ENCODE peak calls at places on chromosomes 12 and 14, in four cellular contexts. Y is neural progenitor cell, X is anterior cingulate cortex, V is ovary. M is an unnamed sample.

GRCh38 chr12:84874125-84874824 is 38.3 kb downstream of the SLC6A15 start:
- DNase-seq in X (no peak), Y (peak; percentile 77), V (no peak), M (peak; percentile 55)

GRCh38 chr12:40792792-40793386 is 100.7 kb downstream of the CNTN1 start:
- DNase-seq in X (no peak), V (no peak), Y (no peak), M (no peak)

GRCh38 chr14:64060648-64061096 is 207.9 kb downstream of the SYNE2 start:
- DNase-seq in V (no peak), X (no peak), Y (peak; percentile 78), M (peak; percentile 10)

GRCh38 chr14:35409595-35409994 is 5.0 kb upstream of the NFKBIA start:
- DNase-seq in V (no peak), X (no peak), Y (no peak), M (no peak)

GRCh38 chr12:28219827-28220226 is 29.6 kb downstream of the CCDC91 start:
- DNase-seq in X (no peak), V (no peak), Y (no peak), M (no peak)

GRCh38 chr12:69896653-69897381 is 71.8 kb downstream of the MYRFL start:
- DNase-seq in Y (peak; percentile 52), X (no peak), V (no peak), M (no peak)

GRCh38 chr14:20551606-20552005 is 9.2 kb downstream of the RNASE9 start:
- DNase-seq in V (no peak), Y (no peak), X (no peak), M (no peak)

GRCh38 chr12:46629331-46630229 is 196.2 kb downstream of the SLC38A4 start:
- DNase-seq in X (no peak), V (no peak), Y (no peak), M (no peak)

GRCh38 chr14:101005447-101005846 is 101.9 kb upstream of the RTL1 start:
- DNase-seq in Y (no peak), V (peak; percentile 10), X (peak; percentile 14), M (no peak)

GRCh38 chr12:30691122-30691879 is 4.4 kb downstream of the IPO8 start:
- DNase-seq in Y (no peak), X (no peak), V (peak; percentile 26), M (no peak)

GRCh38 chr14:67650694-67651093 is 23.7 kb downstream of the VTI1B start:
- DNase-seq in V (no peak), X (no peak), Y (no peak), M (no peak)

GRCh38 chr12:3114671-3115070 is 37.5 kb downstream of the TSPAN9 start:
- DNase-seq in X (no peak), V (no peak), Y (no peak), M (no peak)

GRCh38 chr14:59427653-59428578 is 37.3 kb downstream of the GPR135 start:
- DNase-seq in V (no peak), X (no peak), Y (no peak), M (no peak)

GRCh38 chr12:32134144-32134888 is 27.7 kb downstream of the BICD1 start:
- DNase-seq in Y (no peak), X (no peak), V (no peak), M (peak; percentile 49)

GRCh38 chr12:48350249-48351021 is at the start of gene ZNF641:
- DNase-seq in Y (peak; percentile 95), V (no peak), X (peak; percentile 73), M (peak; percentile 51)

GRCh38 chr14:103427485-103428443 is 42.5 kb downstream of the MARK3 start:
- DNase-seq in V (peak; percentile 52), X (no peak), Y (peak; percentile 8), M (peak; percentile 14)

GRCh38 chr12:127107744-127108143 is 1159.2 kb upstream of the TMEM132C start:
- DNase-seq in V (no peak), Y (no peak), X (no peak), M (no peak)

GRCh38 chr14:33916663-33917565 is 34.0 kb downstream of the EGLN3 start:
- DNase-seq in X (no peak), Y (no peak), V (no peak), M (peak; percentile 88)

M was measured in endothelial cell of umbilical vein.